ENCODE peak calls at places on chromosomes 16 and 17, in five cellular contexts. H, L, B, W and Z are unnamed samples.

GRCh38 chr16:75064403-75065148 is 52.0 kb downstream of the LDHD start:
- DNase-seq in H (no peak), L (peak; percentile 63), B (peak; percentile 51), W (peak; percentile 65), Z (no peak)

GRCh38 chr16:3266873-3267537 is 10.6 kb upstream of the MEFV start:
- DNase-seq in H (peak; percentile 86), L (no peak), B (peak; percentile 59), W (peak; percentile 64), Z (no peak)

GRCh38 chr17:13306310-13306962 is 288.6 kb upstream of the ELAC2 start:
- DNase-seq in H (peak; percentile 89), L (no peak), B (peak; percentile 74), W (peak; percentile 82), Z (no peak)

GRCh38 chr17:33127706-33128105 is 136.1 kb downstream of the SPACA3 start:
- DNase-seq in H (peak; percentile 9), L (peak; percentile 39), B (peak; percentile 35), W (peak; percentile 47), Z (peak; percentile 84)

GRCh38 chr17:17177186-17177585 is 28.9 kb downstream of the PLD6 start:
- DNase-seq in H (no peak), L (no peak), B (no peak), W (no peak), Z (no peak)

GRCh38 chr17:7843536-7844291 is 9.7 kb downstream of the KDM6B start:
- DNase-seq in H (peak; percentile 94), L (peak; percentile 80), B (peak; percentile 84), W (peak; percentile 88), Z (no peak)

GRCh38 chr16:51382215-51382614 is 231.1 kb upstream of the SALL1 start:
- DNase-seq in H (no peak), L (no peak), B (peak; percentile 13), W (no peak), Z (no peak)

GRCh38 chr17:74213897-74214386 is 571 bp downstream of the TTYH2 start:
- DNase-seq in H (no peak), L (no peak), B (no peak), W (no peak), Z (no peak)

GRCh38 chr17:74373838-74374606 is 6.7 kb downstream of the GPR142 start:
- DNase-seq in H (no peak), L (no peak), B (no peak), W (no peak), Z (no peak)

GRCh38 chr16:441447-441846 is 16.0 kb downstream of the RAB11FIP3 start:
- DNase-seq in H (no peak), L (no peak), B (no peak), W (no peak), Z (no peak)
- H4K20me1 ChIP-seq in H (peaks cover 3% of the 10 kb centered on the region), L (no peaks in the 10 kb centered on the region), B (peaks cover 71% of the 10 kb centered on the region), W (no peaks in the 10 kb centered on the region), Z (peaks cover 3% of the 10 kb centered on the region)

GRCh38 chr16:80938035-80938927 is 68.4 kb downstream of the CMC2 start:
- DNase-seq in H (peak; percentile 97), L (peak; percentile 7), B (peak; percentile 100), W (peak; percentile 100), Z (peak; percentile 65)
- H3K4me2 ChIP-seq in H (peak overlapping the region; percentile 63), L (no peak overlapping the region), B (peak overlapping the region; percentile 75), W (peak overlapping the region; percentile 21), Z (peak overlapping the region; percentile 70)

GRCh38 chr17:81833160-81833920 is at the start of gene MCRIP1:
- DNase-seq in H (peak; percentile 99), L (peak; percentile 98), B (peak; percentile 79), W (peak; percentile 91), Z (no peak)

GRCh38 chr17:81832608-81833159 is 407 bp downstream of the MCRIP1 start:
- DNase-seq in H (peak; percentile 75), L (no peak), B (peak; percentile 9), W (peak; percentile 30), Z (no peak)

GRCh38 chr17:81831957-81832607 is 1.0 kb downstream of the MCRIP1 start:
- DNase-seq in H (peak; percentile 89), L (no peak), B (peak; percentile 20), W (peak; percentile 45), Z (no peak)

GRCh38 chr17:81829858-81830257 is 3.2 kb downstream of the MCRIP1 start:
- DNase-seq in H (no peak), L (no peak), B (no peak), W (no peak), Z (no peak)

GRCh38 chr17:81831563-81831956 is 1.5 kb downstream of the MCRIP1 start:
- DNase-seq in H (no peak), L (no peak), B (no peak), W (no peak), Z (no peak)
- H3K4me1 ChIP-seq in H (peaks cover 7% of the 10 kb centered on the region), L (no peaks in the 10 kb centered on the region), B (peaks cover 17% of the 10 kb centered on the region), W (peaks cover 7% of the 10 kb centered on the region), Z (peaks cover 21% of the 10 kb centered on the region)

GRCh38 chr16:1164382-1164781 is 11.5 kb downstream of the CACNA1H start:
- DNase-seq in H (no peak), L (no peak), B (no peak), W (no peak), Z (no peak)

GRCh38 chr16:1162701-1163566 is 10.0 kb downstream of the CACNA1H start:
- DNase-seq in H (no peak), L (no peak), B (no peak), W (no peak), Z (no peak)

GRCh38 chr16:1164975-1165374 is 12.1 kb downstream of the CACNA1H start:
- DNase-seq in H (no peak), L (no peak), B (no peak), W (no peak), Z (no peak)

GRCh38 chr16:1165511-1165910 is 12.6 kb downstream of the CACNA1H start:
- DNase-seq in H (no peak), L (no peak), B (no peak), W (no peak), Z (no peak)

DNA sequence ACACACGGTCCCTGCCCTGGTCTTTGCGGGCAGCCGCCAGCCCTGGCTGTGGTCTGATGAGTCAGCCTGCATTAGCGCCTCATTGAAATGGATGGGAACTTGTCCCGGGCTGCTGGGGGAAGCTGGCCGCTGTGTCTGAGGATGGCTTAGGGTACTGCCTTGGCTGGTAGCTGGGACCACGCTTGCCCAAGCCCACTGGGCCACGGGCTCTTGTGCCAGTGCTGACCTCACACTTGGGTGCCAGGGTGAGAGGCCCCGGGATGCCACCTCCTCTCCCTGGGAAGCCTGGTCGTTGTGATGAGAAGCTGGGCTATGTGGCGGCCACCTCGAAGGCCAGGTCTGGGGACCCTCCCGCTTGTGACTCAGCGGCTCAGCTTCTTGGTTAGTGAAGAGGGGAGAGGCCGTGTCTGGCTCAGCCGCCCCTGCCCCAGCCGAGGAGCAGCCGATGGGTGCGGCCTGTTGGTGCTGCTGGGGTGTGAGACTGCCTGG is 10.7 kb downstream of the CACNA1H start:
- DNase-seq in H (peak; percentile 32), L (peak; percentile 46), B (peak; percentile 71), W (peak; percentile 78), Z (no peak)
- H4K20me1 ChIP-seq in H (no peaks in the 10 kb centered on the region), L (no peaks in the 10 kb centered on the region), B (peaks cover 68% of the 10 kb centered on the region), W (no peaks in the 10 kb centered on the region), Z (no peaks in the 10 kb centered on the region)

DNA sequence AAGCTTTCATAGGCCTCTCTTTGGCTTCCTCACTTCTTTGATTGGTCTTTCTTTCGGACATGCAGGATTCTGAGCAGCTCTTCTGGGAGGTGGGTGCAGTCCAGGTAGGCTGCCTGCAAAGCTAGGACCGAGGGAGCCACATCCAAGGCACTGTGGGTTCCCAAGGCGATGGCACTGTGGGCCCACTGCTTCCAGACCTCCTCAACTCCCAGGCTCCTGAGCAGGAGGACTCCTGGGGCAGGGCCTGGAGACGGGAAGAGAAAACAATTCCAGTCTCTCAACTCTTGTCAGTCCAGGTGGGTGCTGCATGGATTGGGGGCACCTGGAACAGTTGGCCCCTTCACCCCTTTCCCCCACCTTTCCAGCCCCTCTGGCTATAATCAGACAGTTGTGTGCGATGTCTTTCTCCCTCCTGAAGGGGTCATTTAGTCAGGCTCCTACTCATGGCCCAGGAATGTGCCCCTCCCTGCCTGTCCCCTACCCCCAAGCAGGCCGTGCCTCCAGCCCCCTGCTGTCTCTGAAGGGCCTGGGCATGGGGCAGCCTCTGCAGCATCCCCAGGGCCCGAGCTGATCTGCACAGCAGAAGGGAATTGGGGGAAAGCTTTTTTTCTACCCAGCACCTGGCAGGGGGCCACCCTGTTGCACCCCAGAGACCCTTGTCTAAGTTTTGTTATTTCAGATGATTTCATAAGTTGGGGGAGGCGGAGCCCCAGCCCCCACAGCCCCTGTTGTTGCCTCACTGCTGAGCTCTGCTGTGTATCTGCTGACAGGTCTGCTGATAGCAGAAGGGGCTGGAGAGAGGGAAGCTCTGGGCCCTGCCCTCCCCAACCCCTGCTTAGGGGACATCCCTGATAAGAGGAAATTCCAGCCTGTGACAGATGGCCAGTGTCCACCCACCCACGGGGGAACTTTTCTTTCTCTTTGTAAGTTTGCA is 330.3 kb downstream of the SEC14L1 start:
- DNase-seq in H (peak; percentile 37), L (peak; percentile 42), B (peak; percentile 47), W (peak; percentile 70), Z (no peak)
- H3K4me2 ChIP-seq in H (no peak overlapping the region), L (no peak overlapping the region), B (peak overlapping the region; percentile 72), W (no peak overlapping the region), Z (peak overlapping the region; percentile 87)